ENCODE peak calls at places on chromosomes 6 and 20, in seven cellular contexts. One of them, this sample, is unnamed.

GRCh38 chr6:166515072-166515810 is 71.2 kb downstream of the RAMACL start:
- DNase-seq in astrocyte: peak; percentile 77
- DNase-seq in MM.1S: no peak
- DNase-seq in CD4-positive, alpha-beta T cell: no peak
- DNase-seq in fibroblast of lung: peak; percentile 84
- DNase-seq in omental fat pad: no peak
- DNase-seq in heart left ventricle: peak; percentile 39
- DNase-seq in this sample: peak; percentile 57

GRCh38 chr6:64665137-64665536 is 1029.5 kb downstream of the PHF3 start:
- DNase-seq in omental fat pad: no peak
- DNase-seq in CD4-positive, alpha-beta T cell: no peak
- DNase-seq in astrocyte: no peak
- DNase-seq in MM.1S: no peak
- DNase-seq in fibroblast of lung: no peak
- DNase-seq in heart left ventricle: no peak
- DNase-seq in this sample: no peak

GRCh38 chr6:46900266-46900665 is 21.5 kb downstream of the ADGRF5 start:
- DNase-seq in omental fat pad: no peak
- DNase-seq in MM.1S: no peak
- DNase-seq in fibroblast of lung: no peak
- DNase-seq in heart left ventricle: no peak
- DNase-seq in CD4-positive, alpha-beta T cell: no peak
- DNase-seq in astrocyte: no peak
- DNase-seq in this sample: no peak

GRCh38 chr20:19909696-19910095 is 107.5 kb upstream of the NAA20 start:
- DNase-seq in astrocyte: no peak
- DNase-seq in omental fat pad: no peak
- DNase-seq in CD4-positive, alpha-beta T cell: no peak
- DNase-seq in fibroblast of lung: no peak
- DNase-seq in MM.1S: no peak
- DNase-seq in heart left ventricle: peak; percentile 90
- DNase-seq in this sample: no peak

GRCh38 chr20:52457826-52458225 is 266.2 kb upstream of the ZFP64 start:
- DNase-seq in MM.1S: no peak
- DNase-seq in astrocyte: peak; percentile 56
- DNase-seq in omental fat pad: no peak
- DNase-seq in fibroblast of lung: peak; percentile 63
- DNase-seq in heart left ventricle: no peak
- DNase-seq in CD4-positive, alpha-beta T cell: no peak
- DNase-seq in this sample: no peak

GRCh38 chr6:105429676-105430075 is 26.8 kb upstream of the PREP start:
- DNase-seq in heart left ventricle: no peak
- DNase-seq in astrocyte: peak; percentile 32
- DNase-seq in CD4-positive, alpha-beta T cell: no peak
- DNase-seq in MM.1S: no peak
- DNase-seq in omental fat pad: no peak
- DNase-seq in fibroblast of lung: peak; percentile 46
- DNase-seq in this sample: no peak

GRCh38 chr20:38217791-38218565 is 42.6 kb downstream of the KIAA1755 start:
- DNase-seq in omental fat pad: peak; percentile 44
- DNase-seq in MM.1S: no peak
- DNase-seq in heart left ventricle: peak; percentile 74
- DNase-seq in CD4-positive, alpha-beta T cell: no peak
- DNase-seq in astrocyte: peak; percentile 94
- DNase-seq in fibroblast of lung: peak; percentile 97
- DNase-seq in this sample: no peak

GRCh38 chr20:25859649-25860530 is 163.2 kb upstream of the ZNF337 start:
- DNase-seq in MM.1S: peak; percentile 62
- DNase-seq in CD4-positive, alpha-beta T cell: peak; percentile 51
- DNase-seq in astrocyte: no peak
- DNase-seq in omental fat pad: no peak
- DNase-seq in heart left ventricle: peak; percentile 89
- DNase-seq in fibroblast of lung: peak; percentile 32
- DNase-seq in this sample: peak; percentile 89

GRCh38 chr6:106560966-106561740 is 68.1 kb downstream of the RTN4IP1 start:
- DNase-seq in CD4-positive, alpha-beta T cell: no peak
- DNase-seq in astrocyte: peak; percentile 51
- DNase-seq in heart left ventricle: no peak
- DNase-seq in omental fat pad: no peak
- DNase-seq in MM.1S: no peak
- DNase-seq in fibroblast of lung: peak; percentile 58
- DNase-seq in this sample: no peak

GRCh38 chr6:111581957-111582356 is 23.7 kb downstream of the TRAF3IP2 start:
- DNase-seq in omental fat pad: no peak
- DNase-seq in astrocyte: no peak
- DNase-seq in MM.1S: no peak
- DNase-seq in heart left ventricle: no peak
- DNase-seq in CD4-positive, alpha-beta T cell: no peak
- DNase-seq in fibroblast of lung: no peak
- DNase-seq in this sample: no peak

GRCh38 chr6:133704371-133704770 is 184.5 kb upstream of the TCF21 start:
- DNase-seq in heart left ventricle: no peak
- DNase-seq in MM.1S: no peak
- DNase-seq in astrocyte: peak; percentile 14
- DNase-seq in fibroblast of lung: peak; percentile 30
- DNase-seq in CD4-positive, alpha-beta T cell: no peak
- DNase-seq in omental fat pad: no peak
- DNase-seq in this sample: no peak

GRCh38 chr6:114304304-114304887 is 38.4 kb downstream of the HS3ST5 start:
- DNase-seq in omental fat pad: no peak
- DNase-seq in CD4-positive, alpha-beta T cell: no peak
- DNase-seq in heart left ventricle: no peak
- DNase-seq in MM.1S: peak; percentile 17
- DNase-seq in astrocyte: peak; percentile 1
- DNase-seq in fibroblast of lung: peak; percentile 12
- DNase-seq in this sample: no peak

DNA sequence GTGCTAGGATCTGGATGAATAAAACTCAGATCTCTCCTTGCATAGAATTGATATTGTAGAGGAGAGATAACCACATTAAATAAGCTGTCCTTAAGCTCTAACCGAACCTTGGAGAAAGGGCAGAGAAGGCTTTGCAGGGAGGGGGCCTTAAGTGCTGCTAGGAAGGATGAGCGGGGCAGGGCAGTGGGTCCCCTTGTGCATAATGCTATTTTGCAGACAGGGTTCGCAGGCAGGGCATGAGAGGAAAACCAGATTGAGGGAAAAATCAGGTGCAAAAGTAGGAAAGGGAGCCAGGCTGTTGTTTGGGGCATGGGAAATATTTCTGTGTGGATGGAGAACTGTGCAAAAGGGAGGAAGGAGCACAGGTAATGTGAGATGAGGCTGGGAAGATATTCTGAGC is 383.0 kb upstream of the JARID2 start:
- DNase-seq in CD4-positive, alpha-beta T cell: no peak
- DNase-seq in astrocyte: no peak
- DNase-seq in fibroblast of lung: no peak
- DNase-seq in MM.1S: no peak
- DNase-seq in heart left ventricle: no peak
- DNase-seq in omental fat pad: no peak
- DNase-seq in this sample: no peak
- TF ChIP-seq CTCF in CD4-positive, alpha-beta T cell: no peak
- TF ChIP-seq CTCF in astrocyte: no peak
- TF ChIP-seq CTCF in fibroblast of lung: no peak
- TF ChIP-seq CTCF in MM.1S: no peak
- TF ChIP-seq CTCF in heart left ventricle: no peak
- TF ChIP-seq CTCF in omental fat pad: no peak
- TF ChIP-seq CTCF in this sample: no peak

GRCh38 chr6:116974942-116975341 is 97.9 kb downstream of the RFX6 start:
- DNase-seq in MM.1S: no peak
- DNase-seq in fibroblast of lung: no peak
- DNase-seq in omental fat pad: no peak
- DNase-seq in heart left ventricle: no peak
- DNase-seq in CD4-positive, alpha-beta T cell: no peak
- DNase-seq in astrocyte: no peak
- DNase-seq in this sample: no peak
- TF ChIP-seq CTCF in MM.1S: no peak
- TF ChIP-seq CTCF in fibroblast of lung: no peak
- TF ChIP-seq CTCF in omental fat pad: no peak
- TF ChIP-seq CTCF in heart left ventricle: no peak
- TF ChIP-seq CTCF in CD4-positive, alpha-beta T cell: no peak
- TF ChIP-seq CTCF in astrocyte: no peak
- TF ChIP-seq CTCF in this sample: no peak

DNA sequence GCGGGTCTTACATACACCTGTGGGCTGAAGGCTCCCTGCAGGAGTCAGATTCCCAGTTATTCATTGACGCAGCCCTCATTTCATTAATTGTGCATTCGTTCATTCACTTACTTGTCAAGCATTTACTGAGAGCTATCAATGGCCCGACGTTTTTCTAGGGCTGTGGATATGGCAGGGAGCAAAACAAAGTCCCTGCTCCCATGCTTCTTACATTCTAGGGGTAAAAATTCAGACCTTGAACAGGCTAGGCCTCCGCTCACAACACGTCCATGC is 369 bp upstream of the NSFL1C start:
- DNase-seq in CD4-positive, alpha-beta T cell: no peak
- DNase-seq in fibroblast of lung: no peak
- DNase-seq in heart left ventricle: no peak
- DNase-seq in astrocyte: no peak
- DNase-seq in omental fat pad: no peak
- DNase-seq in MM.1S: no peak
- DNase-seq in this sample: no peak
- TF ChIP-seq CTCF in CD4-positive, alpha-beta T cell: no peak
- TF ChIP-seq CTCF in fibroblast of lung: no peak
- TF ChIP-seq CTCF in heart left ventricle: peak; percentile 7
- TF ChIP-seq CTCF in astrocyte: no peak
- TF ChIP-seq CTCF in omental fat pad: no peak
- TF ChIP-seq CTCF in MM.1S: no peak
- TF ChIP-seq CTCF in this sample: peak; percentile 46

DNA sequence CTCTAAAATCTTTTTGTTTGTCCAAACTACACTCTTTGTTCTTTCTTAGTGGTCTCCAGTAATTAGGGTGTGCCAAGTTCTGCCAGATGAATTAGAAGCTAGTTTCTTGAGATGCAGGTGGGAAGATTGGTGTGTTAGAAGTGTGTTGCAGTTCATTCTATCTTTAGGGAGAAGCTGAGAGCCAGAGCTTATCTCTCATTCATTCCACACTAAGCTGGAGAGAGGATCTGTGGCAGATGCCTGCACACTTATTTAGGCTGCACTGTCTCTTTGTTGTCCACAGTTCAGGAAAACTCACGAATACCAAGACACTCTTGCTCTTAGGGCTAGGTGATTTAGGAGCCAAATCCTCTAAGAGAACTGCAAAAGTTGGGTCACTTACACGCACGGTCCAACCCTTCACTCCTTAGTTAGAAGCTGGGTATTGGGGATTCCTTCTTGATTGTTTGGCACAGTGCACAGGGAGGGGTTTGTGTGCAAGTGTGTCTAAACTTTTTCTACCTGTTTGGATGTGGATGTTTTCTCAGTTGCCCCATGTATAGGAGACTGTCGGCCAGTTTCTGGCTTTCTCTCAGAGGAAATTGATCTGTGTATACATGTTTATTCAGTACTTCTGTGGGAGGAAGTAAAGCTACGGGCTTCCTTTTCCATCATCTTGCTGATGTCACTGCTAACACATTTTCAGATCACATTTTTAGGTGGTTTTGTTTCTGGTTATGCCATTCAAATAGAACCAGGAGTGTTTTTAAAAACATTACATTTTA is 49.5 kb downstream of the SMAP1 start:
- DNase-seq in omental fat pad: no peak
- DNase-seq in fibroblast of lung: no peak
- DNase-seq in astrocyte: no peak
- DNase-seq in heart left ventricle: no peak
- DNase-seq in MM.1S: no peak
- DNase-seq in CD4-positive, alpha-beta T cell: no peak
- DNase-seq in this sample: no peak
- TF ChIP-seq CTCF in omental fat pad: no peak
- TF ChIP-seq CTCF in fibroblast of lung: no peak
- TF ChIP-seq CTCF in astrocyte: no peak
- TF ChIP-seq CTCF in heart left ventricle: no peak
- TF ChIP-seq CTCF in MM.1S: no peak
- TF ChIP-seq CTCF in CD4-positive, alpha-beta T cell: no peak
- TF ChIP-seq CTCF in this sample: no peak

DNA sequence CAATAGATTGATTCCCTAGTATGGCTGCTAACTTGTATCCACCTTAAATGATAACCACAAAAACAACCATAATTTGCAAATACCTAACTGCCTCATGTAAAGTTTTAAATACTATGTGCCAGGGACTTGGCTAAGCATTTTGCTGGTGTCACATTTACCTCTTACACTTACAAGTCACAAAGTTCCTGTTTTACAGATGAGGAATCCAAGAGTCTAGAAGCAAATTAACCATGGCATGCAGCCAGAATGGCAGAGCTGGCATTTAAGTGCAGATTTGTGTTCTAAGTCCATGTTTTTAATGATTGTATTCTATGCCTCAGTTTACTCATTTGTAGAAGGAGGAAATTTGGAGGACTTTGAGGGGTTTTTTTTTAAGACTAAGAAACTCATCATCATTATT is 696.7 kb downstream of the PTPRT start:
- DNase-seq in omental fat pad: no peak
- DNase-seq in MM.1S: no peak
- DNase-seq in heart left ventricle: no peak
- DNase-seq in fibroblast of lung: no peak
- DNase-seq in astrocyte: no peak
- DNase-seq in CD4-positive, alpha-beta T cell: no peak
- DNase-seq in this sample: no peak
- TF ChIP-seq CTCF in omental fat pad: no peak
- TF ChIP-seq CTCF in MM.1S: no peak
- TF ChIP-seq CTCF in heart left ventricle: no peak
- TF ChIP-seq CTCF in fibroblast of lung: no peak
- TF ChIP-seq CTCF in astrocyte: no peak
- TF ChIP-seq CTCF in CD4-positive, alpha-beta T cell: no peak
- TF ChIP-seq CTCF in this sample: no peak

DNA sequence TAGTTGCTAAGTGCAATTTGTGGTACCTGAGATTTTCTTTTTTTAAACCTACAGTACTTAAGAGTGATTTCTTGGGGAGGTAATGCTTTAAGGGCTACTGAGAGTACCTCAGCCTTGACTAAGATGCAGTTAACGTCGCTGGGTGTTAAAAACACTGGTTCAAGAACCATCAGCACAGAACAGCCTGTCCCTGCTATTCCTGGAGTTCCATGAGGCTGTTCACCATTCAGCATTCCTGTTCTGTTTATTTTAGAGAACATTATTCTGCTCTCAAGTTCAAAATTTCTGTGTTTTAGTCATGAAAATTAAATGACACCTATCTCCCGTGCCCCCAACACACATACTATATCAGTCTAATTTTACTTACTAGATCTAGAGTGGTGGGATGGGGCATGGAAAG is 1.7 kb upstream of the PRELID3B start:
- DNase-seq in heart left ventricle: no peak
- DNase-seq in omental fat pad: no peak
- DNase-seq in astrocyte: no peak
- DNase-seq in fibroblast of lung: no peak
- DNase-seq in MM.1S: no peak
- DNase-seq in CD4-positive, alpha-beta T cell: no peak
- DNase-seq in this sample: no peak
- TF ChIP-seq CTCF in heart left ventricle: no peak
- TF ChIP-seq CTCF in omental fat pad: no peak
- TF ChIP-seq CTCF in astrocyte: no peak
- TF ChIP-seq CTCF in fibroblast of lung: no peak
- TF ChIP-seq CTCF in MM.1S: no peak
- TF ChIP-seq CTCF in CD4-positive, alpha-beta T cell: no peak
- TF ChIP-seq CTCF in this sample: no peak

GRCh38 chr20:63407928-63408683 is 47.0 kb upstream of the CHRNA4 start:
- DNase-seq in CD4-positive, alpha-beta T cell: no peak
- DNase-seq in omental fat pad: no peak
- DNase-seq in astrocyte: no peak
- DNase-seq in fibroblast of lung: no peak
- DNase-seq in MM.1S: no peak
- DNase-seq in heart left ventricle: no peak
- DNase-seq in this sample: no peak
- TF ChIP-seq CTCF in CD4-positive, alpha-beta T cell: no peak
- TF ChIP-seq CTCF in omental fat pad: no peak
- TF ChIP-seq CTCF in astrocyte: no peak
- TF ChIP-seq CTCF in fibroblast of lung: no peak
- TF ChIP-seq CTCF in MM.1S: no peak
- TF ChIP-seq CTCF in heart left ventricle: no peak
- TF ChIP-seq CTCF in this sample: no peak

This sample was measured in glutamatergic neuron.